ENCODE peak calls at places on chromosomes 5 and 9, in seven cellular contexts. One of them, this sample, is unnamed.

GRCh38 chr5:63306909-63307308 is 655.3 kb downstream of the HTR1A start:
- DNase-seq in K562: no peak
- DNase-seq in SK-N-SH: no peak
- DNase-seq in HCT116: no peak
- DNase-seq in GM12878: no peak
- DNase-seq in H1: no peak
- DNase-seq in HepG2: no peak
- DNase-seq in this sample: no peak

GRCh38 chr5:102858221-102858620 is 103.1 kb downstream of the PAM start:
- DNase-seq in HepG2: no peak
- DNase-seq in SK-N-SH: no peak
- DNase-seq in K562: no peak
- DNase-seq in GM12878: no peak
- DNase-seq in HCT116: no peak
- DNase-seq in H1: no peak
- DNase-seq in this sample: no peak

GRCh38 chr5:59020611-59021285 is 437.9 kb downstream of the RAB3C start:
- DNase-seq in HepG2: no peak
- DNase-seq in HCT116: no peak
- DNase-seq in GM12878: no peak
- DNase-seq in H1: no peak
- DNase-seq in SK-N-SH: no peak
- DNase-seq in K562: no peak
- DNase-seq in this sample: no peak

GRCh38 chr5:178238711-178239592 is 6.3 kb upstream of the PHYKPL start:
- DNase-seq in SK-N-SH: no peak
- DNase-seq in H1: no peak
- DNase-seq in HCT116: no peak
- DNase-seq in HepG2: no peak
- DNase-seq in K562: no peak
- DNase-seq in GM12878: no peak
- DNase-seq in this sample: no peak

GRCh38 chr5:17315710-17316221 is 98.3 kb downstream of the BASP1 start:
- DNase-seq in SK-N-SH: no peak
- DNase-seq in GM12878: no peak
- DNase-seq in H1: no peak
- DNase-seq in HCT116: no peak
- DNase-seq in HepG2: no peak
- DNase-seq in K562: peak
- DNase-seq in this sample: no peak

GRCh38 chr9:131889437-131890244 is 149.8 kb upstream of the RAPGEF1 start:
- DNase-seq in SK-N-SH: peak
- DNase-seq in HepG2: no peak
- DNase-seq in HCT116: no peak
- DNase-seq in H1: no peak
- DNase-seq in GM12878: no peak
- DNase-seq in K562: no peak
- DNase-seq in this sample: no peak

GRCh38 chr5:74032617-74033016 is 406.6 kb downstream of the ARHGEF28 start:
- DNase-seq in K562: no peak
- DNase-seq in H1: no peak
- DNase-seq in GM12878: no peak
- DNase-seq in SK-N-SH: no peak
- DNase-seq in HCT116: no peak
- DNase-seq in HepG2: no peak
- DNase-seq in this sample: no peak

GRCh38 chr9:14277202-14277601 is 36.7 kb downstream of the NFIB start:
- DNase-seq in HCT116: peak
- DNase-seq in SK-N-SH: no peak
- DNase-seq in K562: no peak
- DNase-seq in GM12878: no peak
- DNase-seq in HepG2: no peak
- DNase-seq in H1: no peak
- DNase-seq in this sample: no peak

GRCh38 chr9:135494791-135495559 is 5.5 kb upstream of the MRPS2 start:
- DNase-seq in K562: no peak
- DNase-seq in HepG2: no peak
- DNase-seq in HCT116: no peak
- DNase-seq in H1: no peak
- DNase-seq in SK-N-SH: no peak
- DNase-seq in GM12878: no peak
- DNase-seq in this sample: no peak

GRCh38 chr5:72063219-72063819 is 44.0 kb upstream of the MAP1B start:
- DNase-seq in K562: peak
- DNase-seq in GM12878: no peak
- DNase-seq in H1: no peak
- DNase-seq in HCT116: no peak
- DNase-seq in HepG2: peak
- DNase-seq in SK-N-SH: no peak
- DNase-seq in this sample: peak

GRCh38 chr5:125950012-125950411 is 473.2 kb upstream of the GRAMD2B start:
- DNase-seq in SK-N-SH: no peak
- DNase-seq in HCT116: no peak
- DNase-seq in H1: no peak
- DNase-seq in K562: no peak
- DNase-seq in GM12878: no peak
- DNase-seq in HepG2: no peak
- DNase-seq in this sample: no peak

GRCh38 chr5:148840531-148840930 is 14.1 kb downstream of the ADRB2 start:
- DNase-seq in GM12878: no peak
- DNase-seq in K562: no peak
- DNase-seq in HepG2: no peak
- DNase-seq in H1: no peak
- DNase-seq in HCT116: no peak
- DNase-seq in SK-N-SH: no peak
- DNase-seq in this sample: no peak

GRCh38 chr9:38700695-38701094 is 19.2 kb downstream of the FAM240B start:
- DNase-seq in HCT116: no peak
- DNase-seq in HepG2: no peak
- DNase-seq in H1: no peak
- DNase-seq in K562: no peak
- DNase-seq in SK-N-SH: no peak
- DNase-seq in GM12878: no peak
- DNase-seq in this sample: no peak

GRCh38 chr9:100575765-100576368 is 2.0 kb upstream of the CAVIN4 start:
- DNase-seq in GM12878: no peak
- DNase-seq in K562: no peak
- DNase-seq in HepG2: no peak
- DNase-seq in SK-N-SH: no peak
- DNase-seq in HCT116: no peak
- DNase-seq in H1: no peak
- DNase-seq in this sample: no peak

GRCh38 chr5:16934123-16934522 is 2.0 kb downstream of the MYO10 start:
- DNase-seq in K562: peak
- DNase-seq in HCT116: peak
- DNase-seq in HepG2: peak
- DNase-seq in GM12878: no peak
- DNase-seq in SK-N-SH: peak
- DNase-seq in H1: peak
- DNase-seq in this sample: peak

GRCh38 chr5:76546497-76547102 is 76.6 kb downstream of the F2RL2 start:
- DNase-seq in H1: no peak
- DNase-seq in K562: no peak
- DNase-seq in SK-N-SH: no peak
- DNase-seq in HCT116: no peak
- DNase-seq in HepG2: peak
- DNase-seq in GM12878: peak
- DNase-seq in this sample: no peak

GRCh38 chr5:138369249-138369648 is 16.8 kb downstream of the KDM3B start:
- DNase-seq in SK-N-SH: no peak
- DNase-seq in GM12878: no peak
- DNase-seq in H1: no peak
- DNase-seq in HCT116: no peak
- DNase-seq in K562: peak
- DNase-seq in HepG2: no peak
- DNase-seq in this sample: no peak

GRCh38 chr5:36948041-36948440 is 71.5 kb downstream of the NIPBL start:
- DNase-seq in HCT116: no peak
- DNase-seq in H1: no peak
- DNase-seq in K562: no peak
- DNase-seq in SK-N-SH: no peak
- DNase-seq in HepG2: no peak
- DNase-seq in GM12878: no peak
- DNase-seq in this sample: no peak

GRCh38 chr9:123471843-123472570 is 116.0 kb downstream of the CRB2 start:
- DNase-seq in GM12878: no peak
- DNase-seq in HepG2: no peak
- DNase-seq in SK-N-SH: no peak
- DNase-seq in HCT116: no peak
- DNase-seq in K562: no peak
- DNase-seq in H1: no peak
- DNase-seq in this sample: no peak

DNA sequence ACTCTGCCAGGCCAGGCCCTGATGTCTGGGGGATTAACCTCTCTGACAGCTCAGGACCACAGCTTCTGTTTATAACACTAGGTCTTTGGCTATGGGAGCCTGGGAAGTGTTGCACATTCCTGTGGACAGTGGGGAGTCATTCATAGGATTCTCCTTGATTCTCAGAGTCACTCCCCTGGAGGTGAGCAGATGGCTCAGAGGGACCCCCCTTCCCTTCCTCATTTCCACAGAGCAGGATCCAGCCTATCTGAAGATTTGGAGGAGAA is 60.2 kb downstream of the NRG2 start:
- DNase-seq in K562: no peak
- DNase-seq in GM12878: no peak
- DNase-seq in H1: no peak
- DNase-seq in HepG2: no peak
- DNase-seq in HCT116: no peak
- DNase-seq in SK-N-SH: no peak
- DNase-seq in this sample: no peak
- TF ChIP-seq JUND in K562: no peak
- TF ChIP-seq JUND in GM12878: no peak
- TF ChIP-seq JUND in H1: no peak
- TF ChIP-seq JUND in HepG2: no peak
- TF ChIP-seq JUND in HCT116: no peak
- TF ChIP-seq JUND in SK-N-SH: no peak
- TF ChIP-seq JUND in this sample: no peak

GRCh38 chr9:110640736-110641135 is 27.9 kb upstream of the MUSK start:
- DNase-seq in GM12878: no peak
- DNase-seq in HepG2: no peak
- DNase-seq in SK-N-SH: no peak
- DNase-seq in HCT116: no peak
- DNase-seq in K562: no peak
- DNase-seq in H1: no peak
- DNase-seq in this sample: no peak
- TF ChIP-seq JUND in GM12878: no peak
- TF ChIP-seq JUND in HepG2: no peak
- TF ChIP-seq JUND in SK-N-SH: no peak
- TF ChIP-seq JUND in HCT116: no peak
- TF ChIP-seq JUND in K562: no peak
- TF ChIP-seq JUND in H1: no peak
- TF ChIP-seq JUND in this sample: no peak

GRCh38 chr5:159050408-159051091 is 49.2 kb downstream of the EBF1 start:
- DNase-seq in GM12878: no peak
- DNase-seq in H1: no peak
- DNase-seq in HepG2: no peak
- DNase-seq in HCT116: no peak
- DNase-seq in SK-N-SH: no peak
- DNase-seq in K562: no peak
- DNase-seq in this sample: no peak
- TF ChIP-seq JUND in GM12878: no peak
- TF ChIP-seq JUND in H1: no peak
- TF ChIP-seq JUND in HepG2: no peak
- TF ChIP-seq JUND in HCT116: no peak
- TF ChIP-seq JUND in SK-N-SH: no peak
- TF ChIP-seq JUND in K562: no peak
- TF ChIP-seq JUND in this sample: no peak

GRCh38 chr5:132260051-132260450 is 2.6 kb downstream of the PDLIM4 start:
- DNase-seq in HCT116: no peak
- DNase-seq in K562: no peak
- DNase-seq in H1: no peak
- DNase-seq in SK-N-SH: peak
- DNase-seq in GM12878: no peak
- DNase-seq in HepG2: no peak
- DNase-seq in this sample: no peak

GRCh38 chr5:132257131-132258101 is at the start of gene PDLIM4:
- DNase-seq in HepG2: no peak
- DNase-seq in GM12878: no peak
- DNase-seq in SK-N-SH: peak
- DNase-seq in H1: no peak
- DNase-seq in K562: peak
- DNase-seq in HCT116: no peak
- DNase-seq in this sample: no peak

GRCh38 chr5:132259061-132259851 is 1.8 kb downstream of the PDLIM4 start:
- DNase-seq in SK-N-SH: peak
- DNase-seq in H1: no peak
- DNase-seq in HepG2: no peak
- DNase-seq in HCT116: no peak
- DNase-seq in GM12878: no peak
- DNase-seq in K562: peak
- DNase-seq in this sample: no peak

GRCh38 chr5:132256783-132257130 is 739 bp upstream of the PDLIM4 start:
- DNase-seq in GM12878: no peak
- DNase-seq in SK-N-SH: no peak
- DNase-seq in H1: no peak
- DNase-seq in HepG2: no peak
- DNase-seq in K562: no peak
- DNase-seq in HCT116: no peak
- DNase-seq in this sample: no peak

DNA sequence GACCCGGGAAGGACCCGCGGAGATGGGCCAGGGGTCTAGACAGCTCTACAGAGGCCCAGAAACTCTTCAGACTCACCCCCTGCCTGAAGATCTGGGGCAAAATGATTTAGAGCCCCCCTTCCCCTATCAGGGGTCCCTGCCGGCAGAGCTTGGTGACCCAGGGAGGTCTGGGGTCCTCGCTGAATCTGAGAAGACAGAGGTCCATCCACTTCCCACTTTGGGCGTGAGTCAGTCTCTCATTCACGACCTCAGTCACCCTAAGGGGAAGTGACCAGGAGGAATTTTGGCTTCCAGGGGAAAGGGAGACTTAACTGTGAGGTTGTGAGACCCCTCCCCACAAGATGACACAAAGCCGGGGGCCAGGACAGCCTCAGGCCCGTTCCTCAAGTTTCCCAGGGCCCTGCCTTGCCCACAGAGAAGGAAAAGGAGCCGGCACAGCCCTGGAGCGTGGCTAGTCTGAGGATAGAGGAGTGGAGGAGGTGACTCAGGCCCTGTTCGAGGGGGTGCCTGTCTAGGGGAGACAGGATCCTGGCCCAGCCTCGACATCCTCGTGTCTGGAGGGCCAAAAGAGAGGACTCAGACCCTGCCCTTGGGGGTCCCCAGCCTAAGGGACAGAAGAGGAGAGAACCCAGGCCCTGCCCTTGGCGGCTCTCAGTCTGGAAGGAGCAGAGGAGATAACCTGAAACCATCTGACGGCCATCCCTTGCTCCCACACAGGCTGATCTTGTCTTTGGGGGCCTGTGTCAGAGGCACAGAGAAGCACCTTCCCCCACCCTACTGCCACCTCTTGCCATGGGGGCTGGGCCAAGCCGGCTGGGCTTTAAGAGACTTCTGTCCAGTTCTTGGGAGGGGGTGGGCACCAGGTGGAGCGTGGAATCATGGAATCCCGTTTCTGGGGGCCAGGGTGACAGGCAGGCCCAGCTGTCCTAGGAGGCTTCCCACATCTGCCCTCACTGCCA is 885 bp downstream of the PDLIM4 start:
- DNase-seq in HepG2: no peak
- DNase-seq in K562: peak
- DNase-seq in HCT116: no peak
- DNase-seq in SK-N-SH: peak
- DNase-seq in GM12878: no peak
- DNase-seq in H1: no peak
- DNase-seq in this sample: no peak
- TF ChIP-seq JUND in HepG2: no peak
- TF ChIP-seq JUND in K562: no peak
- TF ChIP-seq JUND in HCT116: no peak
- TF ChIP-seq JUND in SK-N-SH: no peak
- TF ChIP-seq JUND in GM12878: no peak
- TF ChIP-seq JUND in H1: no peak
- TF ChIP-seq JUND in this sample: no peak